ENCODE peak calls at places on chromosome 6, in four cellular contexts. One of them, this sample, is unnamed.

GRCh38 chr6:167750956-167751358 is 75.8 kb upstream of the AFDN start:
- DNase-seq in psoas muscle: peak; percentile 25
- DNase-seq in AG10803: no peak
- DNase-seq in astrocyte of the spinal cord: no peak
- DNase-seq in this sample: peak; percentile 74

GRCh38 chr6:88266126-88266525 is 100.0 kb upstream of the CNR1 start:
- DNase-seq in psoas muscle: no peak
- DNase-seq in AG10803: no peak
- DNase-seq in astrocyte of the spinal cord: no peak
- DNase-seq in this sample: no peak

GRCh38 chr6:157491571-157492232 is 110.7 kb downstream of the ZDHHC14 start:
- DNase-seq in psoas muscle: no peak
- DNase-seq in AG10803: no peak
- DNase-seq in astrocyte of the spinal cord: no peak
- DNase-seq in this sample: no peak

GRCh38 chr6:140915001-140915950 is 1217.4 kb upstream of the GJE1 start:
- DNase-seq in psoas muscle: no peak
- DNase-seq in AG10803: peak; percentile 5
- DNase-seq in astrocyte of the spinal cord: no peak
- DNase-seq in this sample: no peak

GRCh38 chr6:149450679-149451360 is 34.0 kb downstream of the ZC3H12D start:
- DNase-seq in psoas muscle: peak; percentile 39
- DNase-seq in AG10803: no peak
- DNase-seq in astrocyte of the spinal cord: no peak
- DNase-seq in this sample: peak; percentile 72

GRCh38 chr6:98044168-98044567 is 761.2 kb upstream of the MMS22L start:
- DNase-seq in psoas muscle: no peak
- DNase-seq in AG10803: no peak
- DNase-seq in astrocyte of the spinal cord: no peak
- DNase-seq in this sample: no peak

GRCh38 chr6:113540491-113540890 is 316.7 kb upstream of the MARCKS start:
- DNase-seq in psoas muscle: no peak
- DNase-seq in AG10803: peak; percentile 40
- DNase-seq in astrocyte of the spinal cord: peak; percentile 51
- DNase-seq in this sample: no peak

GRCh38 chr6:101935732-101936131 is 542.2 kb downstream of the GRIK2 start:
- DNase-seq in psoas muscle: no peak
- DNase-seq in AG10803: peak; percentile 9
- DNase-seq in astrocyte of the spinal cord: no peak
- DNase-seq in this sample: no peak

GRCh38 chr6:116971959-116972358 is 94.9 kb downstream of the RFX6 start:
- DNase-seq in psoas muscle: no peak
- DNase-seq in AG10803: peak; percentile 49
- DNase-seq in astrocyte of the spinal cord: peak; percentile 50
- DNase-seq in this sample: no peak

GRCh38 chr6:162099685-162100084 is 627.9 kb downstream of the PRKN start:
- DNase-seq in psoas muscle: peak; percentile 41
- DNase-seq in AG10803: peak; percentile 94
- DNase-seq in astrocyte of the spinal cord: peak; percentile 88
- DNase-seq in this sample: no peak

GRCh38 chr6:111486921-111487320 is 3.9 kb upstream of the REV3L start:
- DNase-seq in psoas muscle: no peak
- DNase-seq in AG10803: no peak
- DNase-seq in astrocyte of the spinal cord: no peak
- DNase-seq in this sample: no peak

GRCh38 chr6:111487656-111488055 is 4.6 kb upstream of the REV3L start:
- DNase-seq in psoas muscle: no peak
- DNase-seq in AG10803: peak; percentile 83
- DNase-seq in astrocyte of the spinal cord: peak; percentile 64
- DNase-seq in this sample: no peak

GRCh38 chr6:111485316-111485715 is 2.3 kb upstream of the REV3L start:
- DNase-seq in psoas muscle: no peak
- DNase-seq in AG10803: peak; percentile 52
- DNase-seq in astrocyte of the spinal cord: no peak
- DNase-seq in this sample: no peak

GRCh38 chr6:111484655-111484974 is 1.6 kb upstream of the REV3L start:
- DNase-seq in psoas muscle: no peak
- DNase-seq in AG10803: no peak
- DNase-seq in astrocyte of the spinal cord: peak; percentile 39
- DNase-seq in this sample: no peak

GRCh38 chr6:111486475-111486874 is 3.5 kb upstream of the REV3L start:
- DNase-seq in psoas muscle: no peak
- DNase-seq in AG10803: no peak
- DNase-seq in astrocyte of the spinal cord: no peak
- DNase-seq in this sample: no peak
- TF ChIP-seq CTCF in psoas muscle: no peak
- TF ChIP-seq CTCF in AG10803: no peak
- TF ChIP-seq CTCF in astrocyte of the spinal cord: no peak
- TF ChIP-seq CTCF in this sample: no peak

DNA sequence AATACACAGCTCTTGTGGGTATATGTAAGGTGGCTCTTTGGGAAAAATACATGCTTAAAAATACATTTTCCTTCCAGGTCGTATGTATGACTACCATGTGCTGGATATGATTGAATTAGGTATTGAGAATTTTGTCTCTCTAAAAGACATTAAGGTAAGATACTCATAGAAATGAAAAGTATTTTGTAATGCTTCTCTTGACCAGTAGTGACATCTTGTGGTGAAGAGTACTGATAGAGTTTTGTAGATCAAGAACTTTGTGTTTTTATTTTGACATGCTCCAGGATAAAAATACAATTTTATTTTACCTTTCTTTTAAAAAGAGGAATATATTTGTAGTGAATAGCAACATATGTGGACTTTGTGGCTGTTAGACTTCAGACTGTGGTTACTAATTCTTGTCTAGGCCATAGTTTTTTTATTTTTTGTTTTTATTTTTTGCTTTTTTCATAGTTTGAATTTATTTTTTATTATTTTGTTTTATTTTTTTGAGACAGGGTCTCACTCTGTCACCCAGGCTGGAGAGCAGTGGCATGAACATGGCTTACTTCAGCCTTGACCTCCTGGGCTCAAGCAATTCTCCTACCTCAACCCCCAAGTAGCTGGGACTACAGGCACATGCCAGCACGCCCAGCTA is 17.9 kb downstream of the RPF2 start:
- DNase-seq in psoas muscle: no peak
- DNase-seq in AG10803: peak; percentile 33
- DNase-seq in astrocyte of the spinal cord: peak; percentile 55
- DNase-seq in this sample: no peak
- TF ChIP-seq CTCF in psoas muscle: peak; percentile 51
- TF ChIP-seq CTCF in AG10803: peak; percentile 55
- TF ChIP-seq CTCF in astrocyte of the spinal cord: peak; percentile 41
- TF ChIP-seq CTCF in this sample: no peak

GRCh38 chr6:136527831-136528230 is 22.4 kb downstream of the MAP7 start:
- DNase-seq in psoas muscle: no peak
- DNase-seq in AG10803: peak; percentile 65
- DNase-seq in astrocyte of the spinal cord: no peak
- DNase-seq in this sample: no peak

GRCh38 chr6:136524936-136525413 is 25.2 kb downstream of the MAP7 start:
- DNase-seq in psoas muscle: no peak
- DNase-seq in AG10803: no peak
- DNase-seq in astrocyte of the spinal cord: no peak
- DNase-seq in this sample: no peak

GRCh38 chr6:136525586-136526195 is 24.5 kb downstream of the MAP7 start:
- DNase-seq in psoas muscle: no peak
- DNase-seq in AG10803: peak; percentile 12
- DNase-seq in astrocyte of the spinal cord: no peak
- DNase-seq in this sample: no peak

GRCh38 chr6:136526937-136527336 is 23.3 kb downstream of the MAP7 start:
- DNase-seq in psoas muscle: no peak
- DNase-seq in AG10803: no peak
- DNase-seq in astrocyte of the spinal cord: no peak
- DNase-seq in this sample: no peak

GRCh38 chr6:136526196-136526930 is 23.9 kb downstream of the MAP7 start:
- DNase-seq in psoas muscle: peak; percentile 30
- DNase-seq in AG10803: peak; percentile 76
- DNase-seq in astrocyte of the spinal cord: peak; percentile 62
- DNase-seq in this sample: peak; percentile 62
- TF ChIP-seq CTCF in psoas muscle: no peak
- TF ChIP-seq CTCF in AG10803: peak; percentile 67
- TF ChIP-seq CTCF in astrocyte of the spinal cord: peak; percentile 65
- TF ChIP-seq CTCF in this sample: no peak

GRCh38 chr6:169802790-169803189 is 51.4 kb downstream of the ERMARD start:
- DNase-seq in psoas muscle: no peak
- DNase-seq in AG10803: no peak
- DNase-seq in astrocyte of the spinal cord: no peak
- DNase-seq in this sample: no peak
- TF ChIP-seq CTCF in psoas muscle: no peak
- TF ChIP-seq CTCF in AG10803: no peak
- TF ChIP-seq CTCF in astrocyte of the spinal cord: no peak
- TF ChIP-seq CTCF in this sample: no peak

DNA sequence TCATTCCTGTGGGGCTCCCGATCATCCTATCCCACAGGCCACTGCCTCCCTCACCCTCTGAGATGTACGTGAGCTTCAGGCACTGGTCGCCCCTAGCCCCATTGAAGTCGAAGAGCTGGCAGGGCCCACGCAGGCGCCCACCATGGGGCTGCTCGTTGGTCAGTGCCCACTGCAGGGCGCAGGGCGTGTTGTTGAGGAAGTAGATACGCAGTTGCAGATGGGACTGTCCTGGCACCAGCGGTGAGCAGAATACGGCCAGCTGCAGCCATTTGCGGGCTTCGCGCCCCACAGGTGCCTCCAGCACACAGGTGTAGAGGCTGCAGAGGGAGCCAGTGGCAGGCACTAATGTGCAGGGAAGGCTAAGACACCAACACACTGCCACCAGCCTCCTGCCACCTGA is 6.2 kb downstream of the UNC5CL start:
- DNase-seq in psoas muscle: no peak
- DNase-seq in AG10803: no peak
- DNase-seq in astrocyte of the spinal cord: no peak
- DNase-seq in this sample: no peak
- TF ChIP-seq CTCF in psoas muscle: no peak
- TF ChIP-seq CTCF in AG10803: no peak
- TF ChIP-seq CTCF in astrocyte of the spinal cord: no peak
- TF ChIP-seq CTCF in this sample: no peak

GRCh38 chr6:86937219-86938079 is at the start of gene HTR1E:
- DNase-seq in psoas muscle: no peak
- DNase-seq in AG10803: no peak
- DNase-seq in astrocyte of the spinal cord: peak; percentile 23
- DNase-seq in this sample: no peak
- TF ChIP-seq CTCF in psoas muscle: peak; percentile 21
- TF ChIP-seq CTCF in AG10803: peak; percentile 27
- TF ChIP-seq CTCF in astrocyte of the spinal cord: peak; percentile 64
- TF ChIP-seq CTCF in this sample: no peak

DNA sequence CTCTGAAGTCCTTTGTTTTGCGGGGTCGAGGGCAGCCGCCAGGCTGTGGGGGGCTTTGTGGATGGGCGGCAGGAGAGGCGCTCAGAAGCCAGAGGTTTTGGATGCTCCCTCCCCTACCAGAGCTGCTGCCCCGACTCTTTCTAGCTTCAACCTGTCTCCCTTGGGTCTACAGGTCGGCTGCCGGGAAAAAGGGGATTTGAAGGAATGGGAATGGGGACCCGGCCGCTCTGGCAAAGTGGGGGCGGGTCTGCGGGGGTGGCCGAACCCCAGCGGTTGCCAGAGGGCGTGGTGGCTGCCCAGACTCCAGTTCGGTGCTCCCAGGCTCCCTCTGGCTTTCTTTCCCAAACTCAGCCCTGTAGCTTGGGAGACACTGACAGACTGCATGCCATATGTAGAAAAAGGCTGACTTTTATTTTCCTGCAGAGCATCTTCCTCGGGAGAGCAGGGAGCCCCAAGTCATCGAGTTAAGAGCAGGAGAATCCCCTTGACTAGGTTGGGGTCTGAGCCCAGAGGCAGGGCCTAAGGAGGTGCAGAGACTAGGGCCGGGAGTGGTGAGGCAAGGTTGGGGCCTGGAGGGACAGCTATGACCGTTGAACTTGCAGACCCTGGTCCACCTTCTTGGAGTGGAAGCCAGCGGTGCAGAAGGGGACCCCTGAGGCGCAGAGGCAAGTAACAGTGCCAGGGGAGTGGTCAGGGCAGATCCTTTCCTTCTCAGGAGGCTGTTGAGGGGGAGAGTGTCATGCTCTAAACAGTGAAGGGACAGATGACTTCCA is 1.4 kb upstream of the PPP1R18 start:
- DNase-seq in psoas muscle: peak; percentile 49
- DNase-seq in AG10803: peak; percentile 67
- DNase-seq in astrocyte of the spinal cord: peak; percentile 45
- DNase-seq in this sample: no peak
- TF ChIP-seq CTCF in psoas muscle: no peak
- TF ChIP-seq CTCF in AG10803: peak; percentile 47
- TF ChIP-seq CTCF in astrocyte of the spinal cord: peak; percentile 38
- TF ChIP-seq CTCF in this sample: no peak

This sample was measured in mucosa of descending colon.